ENCODE peak calls at places on chromosomes 1 and 21, in eight cellular contexts. One of them, this sample, is unnamed.

GRCh38 chr21:32733356-32733755 is 5.5 kb upstream of the SYNJ1 start:
- DNase-seq in fibroblast of lung: no peak
- DNase-seq in mucosa of descending colon: no peak
- DNase-seq in epithelial cell of esophagus: no peak
- DNase-seq in pancreas: no peak
- DNase-seq in ovary: no peak
- DNase-seq in B cell: no peak
- DNase-seq in WTC11: no peak
- DNase-seq in this sample: peak

GRCh38 chr1:150809651-150810050 is 1.6 kb upstream of the CTSK start:
- DNase-seq in B cell: no peak
- DNase-seq in epithelial cell of esophagus: peak
- DNase-seq in ovary: no peak
- DNase-seq in fibroblast of lung: peak
- DNase-seq in mucosa of descending colon: no peak
- DNase-seq in WTC11: no peak
- DNase-seq in pancreas: no peak
- DNase-seq in this sample: no peak

GRCh38 chr1:44261475-44261853 is 48.2 kb downstream of the DMAP1 start:
- DNase-seq in mucosa of descending colon: no peak
- DNase-seq in epithelial cell of esophagus: no peak
- DNase-seq in WTC11: no peak
- DNase-seq in pancreas: no peak
- DNase-seq in B cell: no peak
- DNase-seq in ovary: no peak
- DNase-seq in fibroblast of lung: no peak
- DNase-seq in this sample: no peak

GRCh38 chr1:212158912-212159796 is 123.6 kb downstream of the DTL start:
- DNase-seq in mucosa of descending colon: no peak
- DNase-seq in pancreas: no peak
- DNase-seq in fibroblast of lung: no peak
- DNase-seq in ovary: no peak
- DNase-seq in WTC11: no peak
- DNase-seq in B cell: no peak
- DNase-seq in epithelial cell of esophagus: no peak
- DNase-seq in this sample: peak

GRCh38 chr1:151311589-151312331 is 15.5 kb downstream of the PI4KB start:
- DNase-seq in epithelial cell of esophagus: peak
- DNase-seq in B cell: no peak
- DNase-seq in pancreas: peak
- DNase-seq in ovary: peak
- DNase-seq in mucosa of descending colon: no peak
- DNase-seq in WTC11: no peak
- DNase-seq in fibroblast of lung: peak
- DNase-seq in this sample: peak

GRCh38 chr1:117842408-117843170 is 86.8 kb downstream of the GDAP2 start:
- DNase-seq in mucosa of descending colon: no peak
- DNase-seq in B cell: no peak
- DNase-seq in epithelial cell of esophagus: no peak
- DNase-seq in fibroblast of lung: no peak
- DNase-seq in ovary: no peak
- DNase-seq in WTC11: peak
- DNase-seq in pancreas: peak
- DNase-seq in this sample: no peak

GRCh38 chr1:185656663-185657062 is 77.5 kb upstream of the HMCN1 start:
- DNase-seq in WTC11: no peak
- DNase-seq in pancreas: no peak
- DNase-seq in epithelial cell of esophagus: no peak
- DNase-seq in B cell: no peak
- DNase-seq in ovary: no peak
- DNase-seq in fibroblast of lung: no peak
- DNase-seq in mucosa of descending colon: no peak
- DNase-seq in this sample: no peak

GRCh38 chr1:243598433-243598832 is 251.6 kb downstream of the AKT3 start:
- DNase-seq in B cell: no peak
- DNase-seq in fibroblast of lung: peak
- DNase-seq in WTC11: no peak
- DNase-seq in epithelial cell of esophagus: peak
- DNase-seq in mucosa of descending colon: no peak
- DNase-seq in ovary: no peak
- DNase-seq in pancreas: no peak
- DNase-seq in this sample: peak

GRCh38 chr1:14842361-14842760 is 243.9 kb downstream of the KAZN start:
- DNase-seq in B cell: no peak
- DNase-seq in epithelial cell of esophagus: peak
- DNase-seq in mucosa of descending colon: no peak
- DNase-seq in WTC11: no peak
- DNase-seq in pancreas: no peak
- DNase-seq in fibroblast of lung: peak
- DNase-seq in ovary: no peak
- DNase-seq in this sample: no peak

GRCh38 chr1:230149751-230150584 is 82.9 kb downstream of the GALNT2 start:
- DNase-seq in pancreas: no peak
- DNase-seq in epithelial cell of esophagus: no peak
- DNase-seq in ovary: no peak
- DNase-seq in B cell: peak
- DNase-seq in mucosa of descending colon: no peak
- DNase-seq in WTC11: no peak
- DNase-seq in fibroblast of lung: no peak
- DNase-seq in this sample: no peak

GRCh38 chr1:60971330-60971729 is 111.0 kb upstream of the NFIA start:
- DNase-seq in epithelial cell of esophagus: no peak
- DNase-seq in fibroblast of lung: no peak
- DNase-seq in WTC11: no peak
- DNase-seq in pancreas: no peak
- DNase-seq in ovary: no peak
- DNase-seq in mucosa of descending colon: no peak
- DNase-seq in B cell: no peak
- DNase-seq in this sample: no peak

GRCh38 chr21:33975548-33976081 is 60.0 kb upstream of the ATP5PO start:
- DNase-seq in epithelial cell of esophagus: peak
- DNase-seq in fibroblast of lung: no peak
- DNase-seq in ovary: no peak
- DNase-seq in pancreas: no peak
- DNase-seq in mucosa of descending colon: no peak
- DNase-seq in B cell: no peak
- DNase-seq in WTC11: no peak
- DNase-seq in this sample: peak

GRCh38 chr1:109502368-109502851 is 7.1 kb downstream of the AMIGO1 start:
- DNase-seq in WTC11: no peak
- DNase-seq in mucosa of descending colon: no peak
- DNase-seq in pancreas: no peak
- DNase-seq in fibroblast of lung: no peak
- DNase-seq in epithelial cell of esophagus: no peak
- DNase-seq in B cell: no peak
- DNase-seq in ovary: no peak
- DNase-seq in this sample: peak

GRCh38 chr1:244362481-244362880 is 89.2 kb downstream of the ADSS2 start:
- DNase-seq in fibroblast of lung: no peak
- DNase-seq in pancreas: no peak
- DNase-seq in ovary: no peak
- DNase-seq in WTC11: no peak
- DNase-seq in epithelial cell of esophagus: no peak
- DNase-seq in B cell: no peak
- DNase-seq in mucosa of descending colon: no peak
- DNase-seq in this sample: no peak

GRCh38 chr1:23369335-23370013 is at the start of gene ZNF436:
- DNase-seq in ovary: peak
- DNase-seq in B cell: no peak
- DNase-seq in fibroblast of lung: peak
- DNase-seq in WTC11: no peak
- DNase-seq in mucosa of descending colon: peak
- DNase-seq in epithelial cell of esophagus: peak
- DNase-seq in pancreas: peak
- DNase-seq in this sample: peak

GRCh38 chr1:86156571-86157455 is at the start of gene COL24A1:
- DNase-seq in fibroblast of lung: peak
- DNase-seq in WTC11: peak
- DNase-seq in mucosa of descending colon: peak
- DNase-seq in ovary: peak
- DNase-seq in epithelial cell of esophagus: peak
- DNase-seq in pancreas: peak
- DNase-seq in B cell: peak
- DNase-seq in this sample: peak

DNA sequence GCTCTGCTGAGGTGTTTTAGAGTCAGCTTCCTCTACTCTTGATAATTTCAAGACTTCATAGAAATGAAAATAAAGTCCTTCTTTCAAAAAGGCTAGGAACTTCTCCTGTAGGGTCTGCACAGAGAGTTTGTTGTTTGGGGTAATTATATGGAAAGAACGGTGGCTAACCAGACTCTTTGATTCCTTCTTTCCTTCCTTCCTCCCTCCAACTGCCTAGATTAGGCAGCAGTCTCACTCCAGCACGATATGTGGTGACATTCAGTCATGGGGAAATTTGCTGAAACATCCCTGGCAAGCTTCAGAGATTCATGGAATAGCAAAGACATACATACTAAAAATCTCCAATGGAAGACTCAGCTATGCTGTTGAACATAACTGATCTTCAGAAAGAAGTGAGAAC is 4.2 kb downstream of the NTMT2 start:
- DNase-seq in mucosa of descending colon: no peak
- DNase-seq in fibroblast of lung: no peak
- DNase-seq in B cell: no peak
- DNase-seq in ovary: no peak
- DNase-seq in WTC11: no peak
- DNase-seq in epithelial cell of esophagus: no peak
- DNase-seq in pancreas: no peak
- DNase-seq in this sample: no peak
- TF ChIP-seq CTCF in mucosa of descending colon: no peak
- TF ChIP-seq CTCF in fibroblast of lung: no peak
- TF ChIP-seq CTCF in B cell: no peak
- TF ChIP-seq CTCF in ovary: no peak
- TF ChIP-seq CTCF in WTC11: no peak
- TF ChIP-seq CTCF in epithelial cell of esophagus: no peak
- TF ChIP-seq CTCF in pancreas: no peak
- TF ChIP-seq CTCF in this sample: no peak

GRCh38 chr1:199545780-199546179 is 481.7 kb upstream of the NR5A2 start:
- DNase-seq in pancreas: no peak
- DNase-seq in B cell: no peak
- DNase-seq in epithelial cell of esophagus: peak
- DNase-seq in ovary: no peak
- DNase-seq in mucosa of descending colon: no peak
- DNase-seq in WTC11: peak
- DNase-seq in fibroblast of lung: no peak
- DNase-seq in this sample: peak
- TF ChIP-seq CTCF in pancreas: no peak
- TF ChIP-seq CTCF in B cell: no peak
- TF ChIP-seq CTCF in epithelial cell of esophagus: peak
- TF ChIP-seq CTCF in ovary: no peak
- TF ChIP-seq CTCF in mucosa of descending colon: no peak
- TF ChIP-seq CTCF in WTC11: no peak
- TF ChIP-seq CTCF in fibroblast of lung: peak
- TF ChIP-seq CTCF in this sample: peak

GRCh38 chr21:37564341-37564923 is 197.9 kb downstream of the DYRK1A start:
- DNase-seq in pancreas: peak
- DNase-seq in epithelial cell of esophagus: peak
- DNase-seq in mucosa of descending colon: no peak
- DNase-seq in fibroblast of lung: peak
- DNase-seq in ovary: peak
- DNase-seq in B cell: peak
- DNase-seq in WTC11: peak
- DNase-seq in this sample: peak
- TF ChIP-seq CTCF in pancreas: no peak
- TF ChIP-seq CTCF in epithelial cell of esophagus: peak
- TF ChIP-seq CTCF in mucosa of descending colon: no peak
- TF ChIP-seq CTCF in fibroblast of lung: no peak
- TF ChIP-seq CTCF in ovary: no peak
- TF ChIP-seq CTCF in B cell: no peak
- TF ChIP-seq CTCF in WTC11: no peak
- TF ChIP-seq CTCF in this sample: no peak

GRCh38 chr1:47505267-47505666 is 67.4 kb downstream of the FOXD2 start:
- DNase-seq in epithelial cell of esophagus: no peak
- DNase-seq in mucosa of descending colon: no peak
- DNase-seq in WTC11: no peak
- DNase-seq in pancreas: no peak
- DNase-seq in fibroblast of lung: no peak
- DNase-seq in B cell: no peak
- DNase-seq in ovary: no peak
- DNase-seq in this sample: no peak
- TF ChIP-seq CTCF in epithelial cell of esophagus: no peak
- TF ChIP-seq CTCF in mucosa of descending colon: no peak
- TF ChIP-seq CTCF in WTC11: no peak
- TF ChIP-seq CTCF in pancreas: no peak
- TF ChIP-seq CTCF in fibroblast of lung: no peak
- TF ChIP-seq CTCF in B cell: no peak
- TF ChIP-seq CTCF in ovary: no peak
- TF ChIP-seq CTCF in this sample: no peak

This sample was measured in activated CD8-positive, alpha-beta T cell treated with anti-CD3 and anti-CD28 coated beads for 36 hours.